ENCODE peak calls at places on chromosomes 7 and 10, in nine cellular contexts. K, Y, X, H, Q, P, C, E and V are unnamed samples.

GRCh38 chr10:100146875-100147665 is 38.8 kb downstream of the ERLIN1 start:
- DNase-seq in K (no peak), X (no peak), P (no peak), Y (no peak), E (no peak), C (no peak), H (no peak), Q (no peak), V (no peak)

GRCh38 chr10:108427081-108427480 is 1262.6 kb upstream of the SORCS1 start:
- DNase-seq in Q (no peak), P (no peak), Y (no peak), K (no peak), H (no peak), X (no peak), C (no peak), E (no peak), V (no peak)

GRCh38 chr7:143885951-143886350 is 16.0 kb downstream of the TCAF1 start:
- DNase-seq in K (no peak), Y (no peak), C (no peak), P (no peak), H (no peak), E (no peak), X (peak; percentile 65), Q (no peak), V (no peak)

GRCh38 chr7:94647295-94647694 is 8.6 kb downstream of the SGCE start:
- DNase-seq in Y (no peak), C (no peak), H (no peak), Q (no peak), X (no peak), E (no peak), P (no peak), K (no peak), V (no peak)

GRCh38 chr10:1962025-1962424 is 224.7 kb upstream of the ADARB2 start:
- DNase-seq in Q (no peak), Y (no peak), X (no peak), P (no peak), C (no peak), H (no peak), E (no peak), K (no peak), V (no peak)

GRCh38 chr10:3803884-3804741 is 19.1 kb upstream of the KLF6 start:
- DNase-seq in K (no peak), Q (peak; percentile 56), E (no peak), X (no peak), C (peak; percentile 13), H (no peak), Y (no peak), P (no peak), V (no peak)

GRCh38 chr10:32104622-32105509 is 48.6 kb upstream of the KIF5B start:
- DNase-seq in Q (no peak), K (no peak), Y (no peak), X (no peak), H (no peak), E (no peak), C (peak; percentile 16), P (no peak), V (no peak)

GRCh38 chr10:52335665-52336064 is 21.6 kb downstream of the DKK1 start:
- DNase-seq in H (no peak), E (no peak), Y (no peak), X (no peak), P (no peak), C (peak; percentile 16), K (no peak), Q (peak; percentile 51), V (no peak)

GRCh38 chr7:94445696-94446194 is 51.0 kb downstream of the COL1A2 start:
- DNase-seq in H (no peak), Y (no peak), P (no peak), C (no peak), Q (no peak), X (no peak), E (no peak), K (no peak), V (no peak)

GRCh38 chr7:12064716-12065115 is 146.4 kb upstream of the TMEM106B start:
- DNase-seq in K (no peak), E (no peak), X (no peak), Q (peak; percentile 1), Y (no peak), H (no peak), P (no peak), C (no peak), V (no peak)

GRCh38 chr7:604884-605531 is 85.4 kb upstream of the PDGFA start:
- DNase-seq in Q (no peak), Y (no peak), E (no peak), X (no peak), C (no peak), P (no peak), H (peak; percentile 47), K (no peak), V (no peak)

GRCh38 chr7:99392046-99392445 is 16.4 kb downstream of the PDAP1 start:
- DNase-seq in E (no peak), Q (no peak), Y (no peak), H (peak; percentile 69), K (no peak), C (no peak), P (no peak), X (no peak), V (peak; percentile 41)

GRCh38 chr7:99395616-99396327 is 12.6 kb downstream of the PDAP1 start:
- DNase-seq in C (no peak), P (no peak), K (no peak), E (no peak), Y (no peak), Q (no peak), H (no peak), X (no peak), V (no peak)

GRCh38 chr7:99392659-99393362 is 15.6 kb downstream of the PDAP1 start:
- DNase-seq in Y (peak; percentile 80), Q (peak; percentile 50), C (no peak), K (peak; percentile 83), P (peak; percentile 87), X (peak; percentile 86), H (peak; percentile 91), E (peak; percentile 76), V (peak; percentile 91)

GRCh38 chr7:99393363-99394187 is 14.8 kb downstream of the PDAP1 start:
- DNase-seq in K (peak; percentile 67), Q (no peak), X (peak; percentile 53), Y (peak; percentile 50), P (no peak), H (no peak), C (no peak), E (peak; percentile 53), V (no peak)

DNA sequence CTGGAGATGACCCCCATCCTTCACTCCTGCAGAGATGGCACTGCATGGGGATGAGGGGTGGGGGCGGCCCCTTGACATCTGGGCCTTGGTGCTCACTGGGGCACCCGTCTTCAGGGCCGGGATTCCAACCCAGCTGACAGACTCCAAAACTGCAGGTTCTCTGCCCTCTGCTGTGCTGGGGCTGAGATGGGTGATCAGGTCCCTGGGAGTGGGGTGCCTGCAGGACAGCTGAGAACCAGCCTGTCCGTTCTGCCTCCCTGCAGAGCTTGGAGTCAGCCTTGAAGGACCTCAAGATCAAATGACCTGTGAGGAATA is 14.3 kb downstream of the PDAP1 start:
- DNase-seq in C (no peak), X (no peak), P (no peak), H (no peak), E (no peak), K (no peak), Y (no peak), Q (no peak), V (no peak)
- TF ChIP-seq POLR2A in C (no peak), X (no peak), P (no peak), H (no peak), E (no peak), K (no peak), Y (no peak), Q (no peak), V (no peak)

DNA sequence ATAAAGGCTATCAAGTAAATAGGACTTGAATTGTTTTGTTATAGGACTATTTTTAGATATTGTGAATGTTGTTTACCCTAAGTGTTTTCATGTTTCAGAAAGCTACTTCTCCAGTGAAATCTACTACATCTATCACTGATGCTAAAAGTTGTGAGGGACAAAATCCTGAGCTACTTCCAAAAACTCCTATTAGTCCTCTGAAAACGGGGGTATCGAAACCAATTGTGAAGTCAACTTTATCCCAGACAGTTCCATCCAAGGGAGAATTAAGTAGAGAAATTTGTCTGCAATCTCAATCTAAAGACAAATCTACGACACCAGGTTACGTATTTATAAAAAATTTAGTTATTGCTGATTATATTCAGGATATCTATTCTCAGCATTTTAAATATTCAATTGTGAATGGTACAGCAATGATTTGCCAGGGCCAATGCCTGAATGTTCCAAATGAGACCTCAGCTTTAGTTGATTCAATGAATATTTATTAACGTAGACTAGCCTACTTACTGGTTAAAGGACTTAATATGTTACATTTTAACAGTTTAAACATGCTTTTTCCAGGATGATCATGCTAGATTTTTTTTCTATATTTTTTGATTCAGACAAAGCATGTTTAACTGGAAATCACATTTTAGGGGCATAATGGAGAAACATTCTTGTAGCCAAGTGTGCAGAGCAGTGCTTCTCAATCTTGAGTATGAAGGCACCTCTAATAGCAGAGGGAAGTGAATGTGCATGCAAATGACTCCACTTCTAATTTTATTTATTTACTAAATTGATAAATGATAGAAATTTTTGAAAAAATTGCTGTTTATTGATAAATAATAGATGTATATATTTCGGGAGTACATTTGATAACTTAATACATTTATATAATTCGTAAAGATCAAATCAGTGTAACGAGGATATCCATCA is 18.2 kb downstream of the ANLN start:
- DNase-seq in C (no peak), P (no peak), H (no peak), K (no peak), Q (no peak), E (no peak), Y (no peak), X (no peak), V (no peak)
- H3K36me3 ChIP-seq in C (peaks cover 10% of the 10 kb centered on the region), P (no peaks in the 10 kb centered on the region), H (no peaks in the 10 kb centered on the region), K (no peaks in the 10 kb centered on the region), Q (peaks cover 2% of the 10 kb centered on the region), E (no peaks in the 10 kb centered on the region), Y (no peaks in the 10 kb centered on the region), X (no peaks in the 10 kb centered on the region), V (no peaks in the 10 kb centered on the region)

DNA sequence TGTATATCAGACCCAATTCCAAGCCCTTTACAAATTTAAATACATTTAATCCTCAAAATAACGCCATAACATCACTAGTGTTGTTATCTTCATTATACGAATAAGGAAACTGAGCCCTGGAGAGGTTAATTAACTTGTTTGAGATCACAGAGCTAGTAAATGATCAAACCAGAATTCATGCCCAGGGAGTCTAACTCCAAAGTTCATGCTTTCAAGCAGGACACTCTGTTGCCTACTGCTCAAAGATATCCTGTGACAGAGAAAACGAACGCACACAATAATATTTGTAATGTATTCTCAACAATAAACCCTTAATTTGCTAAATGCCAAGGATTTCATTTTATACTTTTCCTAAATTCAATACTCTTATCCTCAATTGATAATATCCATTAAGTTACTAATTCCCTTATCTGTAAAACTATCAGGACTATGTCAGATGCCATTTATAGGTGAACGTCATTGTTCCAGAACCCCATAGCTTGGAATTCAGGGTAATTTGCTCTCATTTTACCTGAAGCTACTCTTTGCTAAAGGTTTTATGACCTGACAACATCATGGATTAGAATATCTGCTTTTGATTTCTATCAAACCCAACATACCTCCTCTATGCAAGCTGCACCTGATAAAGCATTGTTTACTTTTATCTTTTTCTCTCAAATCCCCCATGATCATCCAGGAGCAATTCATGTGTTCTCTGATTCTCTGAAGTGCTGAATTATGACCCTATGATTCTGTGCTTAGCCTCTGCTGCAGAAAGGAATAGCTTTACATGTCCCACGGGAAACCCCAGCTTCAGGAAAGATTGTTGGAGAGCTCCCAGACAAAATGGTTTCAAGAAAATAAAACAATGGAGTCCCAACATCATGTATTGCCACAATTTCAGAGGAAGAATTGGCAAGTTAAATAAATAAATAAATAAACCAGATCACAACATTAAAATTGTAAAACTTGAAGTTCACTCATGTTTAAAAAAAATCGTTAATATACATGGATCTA is 150.2 kb upstream of the CDK1 start:
- DNase-seq in Q (no peak), X (no peak), K (no peak), E (no peak), P (no peak), C (no peak), H (no peak), Y (no peak), V (no peak)
- TF ChIP-seq POLR2A in Q (no peak), X (no peak), K (no peak), E (no peak), P (no peak), C (no peak), H (no peak), Y (no peak), V (no peak)

GRCh38 chr10:73399054-73399453 is 14.8 kb downstream of the ANXA7 start:
- DNase-seq in X (no peak), Q (no peak), K (no peak), H (no peak), P (no peak), Y (no peak), E (no peak), C (no peak), V (no peak)
- H3K36me3 ChIP-seq in X (peaks cover 23% of the 10 kb centered on the region), Q (peaks cover 4% of the 10 kb centered on the region), K (peaks cover 8% of the 10 kb centered on the region), H (no peaks in the 10 kb centered on the region), P (peaks cover 3% of the 10 kb centered on the region), Y (no peaks in the 10 kb centered on the region), E (no peaks in the 10 kb centered on the region), C (peaks cover 11% of the 10 kb centered on the region), V (peaks cover 33% of the 10 kb centered on the region)